ENCODE peak calls at places on chromosomes 7 and 10, in nine cellular contexts. One of them, this sample, is unnamed.

GRCh38 chr10:70889291-70889690 is 926 bp upstream of the PCBD1 start:
- DNase-seq in anterior cingulate cortex: no peak
- DNase-seq in choroid plexus epithelial cell: peak
- DNase-seq in pancreas: no peak
- DNase-seq in BJ: no peak
- DNase-seq in thoracic aorta: no peak
- DNase-seq in GM04503: no peak
- DNase-seq in OCI-LY7: no peak
- DNase-seq in stimulated activated CD8-positive, alpha-beta memory T cell treated with anti-CD3 and anti-CD28 coated beads, Interleukin-2, amount 100 ng/mL, for 1 hour: no peak
- DNase-seq in this sample: no peak

GRCh38 chr7:131045526-131045925 is 282.1 kb upstream of the MKLN1 start:
- DNase-seq in pancreas: no peak
- DNase-seq in GM04503: no peak
- DNase-seq in choroid plexus epithelial cell: no peak
- DNase-seq in BJ: no peak
- DNase-seq in anterior cingulate cortex: no peak
- DNase-seq in OCI-LY7: no peak
- DNase-seq in thoracic aorta: no peak
- DNase-seq in stimulated activated CD8-positive, alpha-beta memory T cell treated with anti-CD3 and anti-CD28 coated beads, Interleukin-2, amount 100 ng/mL, for 1 hour: no peak
- DNase-seq in this sample: no peak

GRCh38 chr10:117464176-117464575 is 78.4 kb upstream of the EMX2 start:
- DNase-seq in stimulated activated CD8-positive, alpha-beta memory T cell treated with anti-CD3 and anti-CD28 coated beads, Interleukin-2, amount 100 ng/mL, for 1 hour: no peak
- DNase-seq in GM04503: no peak
- DNase-seq in OCI-LY7: no peak
- DNase-seq in thoracic aorta: no peak
- DNase-seq in choroid plexus epithelial cell: no peak
- DNase-seq in pancreas: no peak
- DNase-seq in anterior cingulate cortex: no peak
- DNase-seq in BJ: no peak
- DNase-seq in this sample: no peak

GRCh38 chr7:47587389-47587788 is 5.5 kb upstream of the TNS3 start:
- DNase-seq in stimulated activated CD8-positive, alpha-beta memory T cell treated with anti-CD3 and anti-CD28 coated beads, Interleukin-2, amount 100 ng/mL, for 1 hour: no peak
- DNase-seq in thoracic aorta: no peak
- DNase-seq in OCI-LY7: no peak
- DNase-seq in BJ: no peak
- DNase-seq in pancreas: peak
- DNase-seq in GM04503: no peak
- DNase-seq in anterior cingulate cortex: no peak
- DNase-seq in choroid plexus epithelial cell: no peak
- DNase-seq in this sample: no peak

GRCh38 chr10:80518143-80518806 is 19.4 kb upstream of the SH2D4B start:
- DNase-seq in stimulated activated CD8-positive, alpha-beta memory T cell treated with anti-CD3 and anti-CD28 coated beads, Interleukin-2, amount 100 ng/mL, for 1 hour: no peak
- DNase-seq in GM04503: no peak
- DNase-seq in thoracic aorta: no peak
- DNase-seq in OCI-LY7: no peak
- DNase-seq in choroid plexus epithelial cell: no peak
- DNase-seq in pancreas: no peak
- DNase-seq in anterior cingulate cortex: no peak
- DNase-seq in BJ: no peak
- DNase-seq in this sample: no peak

GRCh38 chr10:61410353-61410752 is 42.8 kb downstream of the TMEM26 start:
- DNase-seq in GM04503: no peak
- DNase-seq in choroid plexus epithelial cell: no peak
- DNase-seq in anterior cingulate cortex: no peak
- DNase-seq in BJ: no peak
- DNase-seq in thoracic aorta: no peak
- DNase-seq in pancreas: no peak
- DNase-seq in OCI-LY7: no peak
- DNase-seq in stimulated activated CD8-positive, alpha-beta memory T cell treated with anti-CD3 and anti-CD28 coated beads, Interleukin-2, amount 100 ng/mL, for 1 hour: no peak
- DNase-seq in this sample: no peak

GRCh38 chr7:112866424-112866823 is 76.2 kb upstream of the TMEM168 start:
- DNase-seq in stimulated activated CD8-positive, alpha-beta memory T cell treated with anti-CD3 and anti-CD28 coated beads, Interleukin-2, amount 100 ng/mL, for 1 hour: no peak
- DNase-seq in choroid plexus epithelial cell: no peak
- DNase-seq in BJ: no peak
- DNase-seq in pancreas: no peak
- DNase-seq in OCI-LY7: peak
- DNase-seq in thoracic aorta: no peak
- DNase-seq in GM04503: no peak
- DNase-seq in anterior cingulate cortex: no peak
- DNase-seq in this sample: no peak

GRCh38 chr10:97883092-97883485 is 33.4 kb downstream of the GOLGA7B start:
- DNase-seq in GM04503: no peak
- DNase-seq in anterior cingulate cortex: no peak
- DNase-seq in OCI-LY7: no peak
- DNase-seq in choroid plexus epithelial cell: no peak
- DNase-seq in thoracic aorta: no peak
- DNase-seq in pancreas: no peak
- DNase-seq in BJ: no peak
- DNase-seq in stimulated activated CD8-positive, alpha-beta memory T cell treated with anti-CD3 and anti-CD28 coated beads, Interleukin-2, amount 100 ng/mL, for 1 hour: no peak
- DNase-seq in this sample: no peak

GRCh38 chr10:5563237-5563961 is 38.6 kb downstream of the CALML3 start:
- DNase-seq in thoracic aorta: no peak
- DNase-seq in BJ: no peak
- DNase-seq in GM04503: no peak
- DNase-seq in pancreas: no peak
- DNase-seq in choroid plexus epithelial cell: no peak
- DNase-seq in stimulated activated CD8-positive, alpha-beta memory T cell treated with anti-CD3 and anti-CD28 coated beads, Interleukin-2, amount 100 ng/mL, for 1 hour: no peak
- DNase-seq in anterior cingulate cortex: no peak
- DNase-seq in OCI-LY7: no peak
- DNase-seq in this sample: no peak

GRCh38 chr7:145106001-145106400 is 270.1 kb upstream of the TPK1 start:
- DNase-seq in OCI-LY7: no peak
- DNase-seq in BJ: no peak
- DNase-seq in choroid plexus epithelial cell: peak
- DNase-seq in thoracic aorta: no peak
- DNase-seq in GM04503: no peak
- DNase-seq in pancreas: no peak
- DNase-seq in stimulated activated CD8-positive, alpha-beta memory T cell treated with anti-CD3 and anti-CD28 coated beads, Interleukin-2, amount 100 ng/mL, for 1 hour: no peak
- DNase-seq in anterior cingulate cortex: no peak
- DNase-seq in this sample: no peak

GRCh38 chr10:109941193-109941872 is 18.0 kb upstream of the XPNPEP1 start:
- DNase-seq in stimulated activated CD8-positive, alpha-beta memory T cell treated with anti-CD3 and anti-CD28 coated beads, Interleukin-2, amount 100 ng/mL, for 1 hour: no peak
- DNase-seq in GM04503: no peak
- DNase-seq in pancreas: no peak
- DNase-seq in thoracic aorta: no peak
- DNase-seq in choroid plexus epithelial cell: no peak
- DNase-seq in BJ: no peak
- DNase-seq in anterior cingulate cortex: no peak
- DNase-seq in OCI-LY7: no peak
- DNase-seq in this sample: no peak

GRCh38 chr10:120455004-120455403 is 2.0 kb upstream of the PLPP4 start:
- DNase-seq in pancreas: no peak
- DNase-seq in BJ: peak
- DNase-seq in thoracic aorta: no peak
- DNase-seq in choroid plexus epithelial cell: no peak
- DNase-seq in stimulated activated CD8-positive, alpha-beta memory T cell treated with anti-CD3 and anti-CD28 coated beads, Interleukin-2, amount 100 ng/mL, for 1 hour: no peak
- DNase-seq in OCI-LY7: no peak
- DNase-seq in GM04503: peak
- DNase-seq in anterior cingulate cortex: no peak
- DNase-seq in this sample: no peak

This sample was measured in NCI-H1694.